ENCODE peak calls at places on chromosomes 3 and 15, in five cellular contexts. Q is GM06990, U is AG09309, X is SW 1271, K is Panc1. S is an unnamed sample.

GRCh38 chr3:154018100-154018696 is 103.0 kb upstream of the ARHGEF26 start:
- DNase-seq in Q (no peak), K (no peak), X (peak; percentile 30), U (no peak), S (no peak)

GRCh38 chr3:61192222-61192621 is 59.0 kb downstream of the FHIT start:
- DNase-seq in X (no peak), K (no peak), Q (no peak), U (no peak), S (no peak)

GRCh38 chr3:160278210-160278609 is 53.0 kb downstream of the C3orf80 start:
- DNase-seq in K (no peak), Q (no peak), X (no peak), U (no peak), S (no peak)

GRCh38 chr15:34709866-34710265 is 44.9 kb downstream of the GJD2 start:
- DNase-seq in X (no peak), K (no peak), U (no peak), Q (no peak), S (no peak)

GRCh38 chr3:94234177-94234788 is 171.4 kb downstream of the NSUN3 start:
- DNase-seq in U (no peak), Q (no peak), K (peak; percentile 2), X (peak; percentile 39), S (no peak)

GRCh38 chr3:157156844-157157635 is 2.9 kb downstream of the CCNL1 start:
- DNase-seq in U (no peak), X (no peak), Q (no peak), K (no peak), S (no peak)

GRCh38 chr15:63069616-63069952 is 27.0 kb downstream of the TPM1 start:
- DNase-seq in X (no peak), U (no peak), K (no peak), Q (no peak), S (no peak)

GRCh38 chr3:126170073-126170916 is 10.1 kb downstream of the ALDH1L1 start:
- DNase-seq in K (no peak), X (no peak), Q (no peak), U (no peak), S (no peak)

GRCh38 chr3:50599716-50600118 is 11.9 kb downstream of the CISH start:
- DNase-seq in K (no peak), X (no peak), U (no peak), Q (no peak), S (no peak)

GRCh38 chr15:96893159-96893906 is 562.8 kb downstream of the NR2F2 start:
- DNase-seq in Q (no peak), U (no peak), X (peak; percentile 58), K (no peak), S (no peak)

GRCh38 chr15:44659041-44659440 is 4.4 kb downstream of the SPG11 start:
- DNase-seq in K (no peak), Q (no peak), U (no peak), X (no peak), S (no peak)

GRCh38 chr3:150069158-150069536 is 98.5 kb upstream of the PFN2 start:
- DNase-seq in Q (no peak), X (no peak), U (no peak), K (no peak), S (no peak)

GRCh38 chr15:88605507-88606436 is 15.4 kb upstream of the AEN start:
- DNase-seq in Q (no peak), K (no peak), U (no peak), X (no peak), S (peak; percentile 49)

GRCh38 chr3:194285859-194286197 is 65.3 kb downstream of the CPN2 start:
- DNase-seq in U (no peak), K (no peak), X (no peak), Q (no peak), S (no peak)

GRCh38 chr3:128572644-128573105 is 77.9 kb downstream of the RPN1 start:
- DNase-seq in K (no peak), X (peak; percentile 15), Q (no peak), U (no peak), S (no peak)

GRCh38 chr3:85670626-85671025 is 711.8 kb downstream of the CADM2 start:
- DNase-seq in K (no peak), X (no peak), Q (no peak), U (no peak), S (no peak)

GRCh38 chr3:53595660-53596059 is 101.2 kb downstream of the CACNA1D start:
- DNase-seq in U (no peak), X (no peak), K (no peak), Q (no peak), S (no peak)

GRCh38 chr15:25670025-25670554 is 193.0 kb downstream of the ATP10A start:
- DNase-seq in X (no peak), Q (no peak), U (no peak), K (no peak), S (no peak)

GRCh38 chr3:54347933-54348332 is 225.6 kb downstream of the CACNA2D3 start:
- DNase-seq in K (no peak), Q (no peak), X (no peak), U (no peak), S (no peak)

GRCh38 chr3:180457238-180457637 is 144.7 kb upstream of the TTC14 start:
- DNase-seq in Q (no peak), U (no peak), X (no peak), K (no peak), S (no peak)

GRCh38 chr3:107284570-107284969 is 92.7 kb upstream of the CCDC54 start:
- DNase-seq in X (peak; percentile 6), U (no peak), Q (no peak), K (no peak), S (no peak)

GRCh38 chr15:73902121-73903020 is 23.9 kb upstream of the LOXL1 start:
- DNase-seq in U (no peak), K (no peak), Q (no peak), X (no peak), S (no peak)

GRCh38 chr3:10707984-10708868 is 107.8 kb upstream of the SLC6A11 start:
- DNase-seq in U (no peak), Q (no peak), K (no peak), X (no peak), S (no peak)

GRCh38 chr3:159764211-159765024 is 224.2 kb upstream of the IL12A start:
- DNase-seq in Q (peak; percentile 27), U (peak; percentile 48), X (peak; percentile 86), K (peak; percentile 45), S (no peak)

GRCh38 chr3:85525264-85525663 is 566.5 kb downstream of the CADM2 start:
- DNase-seq in U (no peak), Q (no peak), K (no peak), X (no peak), S (no peak)

GRCh38 chr3:155111971-155112370 is 31.9 kb downstream of the MME start:
- DNase-seq in Q (no peak), U (no peak), K (no peak), X (no peak), S (no peak)

GRCh38 chr3:132843851-132844565 is 121.8 kb upstream of the NPHP3 start:
- DNase-seq in U (no peak), X (no peak), Q (no peak), K (no peak), S (no peak)

GRCh38 chr3:129051776-129052400 is 8.7 kb upstream of the GP9 start:
- DNase-seq in K (no peak), Q (no peak), U (no peak), X (no peak), S (no peak)

GRCh38 chr3:32859604-32860237 is 41.9 kb downstream of the TRIM71 start:
- DNase-seq in X (no peak), Q (no peak), K (no peak), U (no peak), S (no peak)

GRCh38 chr3:94226058-94226457 is 163.2 kb downstream of the NSUN3 start:
- DNase-seq in K (peak; percentile 7), U (no peak), X (peak; percentile 56), Q (no peak), S (no peak)

GRCh38 chr3:44648564-44649229 is at the start of gene ZNF35:
- DNase-seq in K (peak; percentile 46), U (peak; percentile 70), Q (peak; percentile 77), X (peak; percentile 74), S (peak; percentile 60)

GRCh38 chr15:92681141-92681622 is 25.6 kb upstream of the FAM174B start:
- DNase-seq in X (no peak), U (peak; percentile 91), K (no peak), Q (no peak), S (no peak)

GRCh38 chr3:45793482-45794176 is 2.7 kb downstream of the SLC6A20 start:
- DNase-seq in X (no peak), U (no peak), K (no peak), Q (no peak), S (no peak)

GRCh38 chr3:66039590-66039887 is 821 bp upstream of the MAGI1 start:
- DNase-seq in Q (peak; percentile 23), U (no peak), X (peak; percentile 34), K (no peak), S (no peak)

GRCh38 chr3:10635446-10636076 is 130.2 kb upstream of the ATP2B2 start:
- DNase-seq in K (no peak), Q (no peak), U (no peak), X (no peak), S (no peak)

GRCh38 chr15:80777137-80777536 is 2.0 kb upstream of the CEMIP start:
- DNase-seq in Q (no peak), K (no peak), U (peak; percentile 95), X (no peak), S (no peak)

GRCh38 chr3:61682671-61683408 is 121.5 kb downstream of the PTPRG start:
- DNase-seq in U (peak; percentile 86), Q (peak; percentile 41), K (no peak), X (no peak), S (no peak)

GRCh38 chr3:105827959-105828358 is 40.9 kb downstream of the CBLB start:
- DNase-seq in K (peak; percentile 46), X (peak; percentile 47), U (peak; percentile 39), Q (no peak), S (no peak)

S was measured in NCI-H187.